ENCODE peak calls at places on chromosome 12, in four cellular contexts. B, J, V and D are unnamed samples.

GRCh38 chr12:107684029-107684790 is 1.4 kb upstream of the PWP1 start:
- DNase-seq in B (no peak), J (no peak), V (no peak), D (no peak)

GRCh38 chr12:18428416-18428815 is 167.1 kb downstream of the PIK3C2G start:
- DNase-seq in B (no peak), J (no peak), V (no peak), D (no peak)

GRCh38 chr12:130873825-130874224 is 2.0 kb downstream of the RAN start:
- DNase-seq in B (no peak), J (no peak), V (no peak), D (peak; percentile 45)

GRCh38 chr12:54561164-54561563 is 11.8 kb downstream of the PDE1B start:
- DNase-seq in B (no peak), J (peak; percentile 65), V (no peak), D (peak; percentile 10)

GRCh38 chr12:132856581-132856980 is 27.9 kb upstream of the GOLGA3 start:
- DNase-seq in B (no peak), J (no peak), V (no peak), D (no peak)

GRCh38 chr12:34401659-34402227 is 379.4 kb downstream of the ALG10 start:
- DNase-seq in B (peak; percentile 3), J (peak; percentile 4), V (peak; percentile 5), D (no peak)

GRCh38 chr12:123393747-123394146 is 9.8 kb downstream of the KMT5A start:
- DNase-seq in B (no peak), J (no peak), V (no peak), D (no peak)

GRCh38 chr12:115341442-115341841 is 657.5 kb upstream of the TBX3 start:
- DNase-seq in B (peak; percentile 48), J (peak; percentile 82), V (peak; percentile 17), D (peak; percentile 11)

GRCh38 chr12:115233891-115234543 is 550.0 kb upstream of the TBX3 start:
- DNase-seq in B (no peak), J (no peak), V (no peak), D (no peak)

GRCh38 chr12:106145539-106146447 is 7.0 kb upstream of the NUAK1 start:
- DNase-seq in B (peak; percentile 43), J (no peak), V (no peak), D (no peak)

GRCh38 chr12:11785722-11786121 is 136.2 kb downstream of the ETV6 start:
- DNase-seq in B (no peak), J (no peak), V (no peak), D (no peak)

GRCh38 chr12:93167841-93168492 is 209.8 kb upstream of the NUDT4 start:
- DNase-seq in B (no peak), J (no peak), V (peak; percentile 45), D (peak; percentile 75)

GRCh38 chr12:121295746-121296617 is 527 bp downstream of the CAMKK2 start:
- DNase-seq in B (peak; percentile 48), J (no peak), V (peak; percentile 43), D (no peak)

GRCh38 chr12:122646568-122647220 is 56.5 kb downstream of the HCAR2 start:
- DNase-seq in B (no peak), J (no peak), V (peak; percentile 61), D (peak; percentile 82)

GRCh38 chr12:22658214-22658613 is 33.2 kb downstream of the ETNK1 start:
- DNase-seq in B (no peak), J (no peak), V (no peak), D (peak; percentile 52)

GRCh38 chr12:57741413-57741789 is 2.9 kb upstream of the AGAP2 start:
- DNase-seq in B (no peak), J (no peak), V (no peak), D (no peak)

GRCh38 chr12:24109381-24110039 is 160.0 kb upstream of the SOX5 start:
- DNase-seq in B (no peak), J (no peak), V (peak; percentile 46), D (no peak)

DNA sequence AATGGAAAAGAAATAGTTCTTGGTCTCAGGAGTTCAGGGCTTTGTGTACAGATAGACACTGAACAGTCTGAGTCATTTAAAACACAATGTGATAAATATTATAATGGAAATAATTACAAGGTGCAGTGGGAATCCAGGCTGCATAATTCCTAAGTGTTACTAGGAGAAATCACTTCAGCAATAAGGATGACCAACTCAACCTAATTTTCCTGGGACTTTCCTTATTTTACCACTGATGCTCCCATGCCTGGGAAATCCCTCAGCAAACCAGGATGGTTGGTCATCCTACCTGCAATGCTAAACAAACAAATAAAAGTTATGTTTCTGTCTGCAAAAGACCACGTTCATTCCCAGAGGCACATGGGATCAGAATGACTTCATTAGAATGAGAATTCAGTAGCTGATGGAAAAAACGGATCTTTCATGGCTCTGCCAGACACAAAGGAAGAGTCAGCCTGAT is 130.8 kb upstream of the RAP1B start:
- DNase-seq in B (no peak), J (no peak), V (no peak), D (no peak)
- TF ChIP-seq CTCF in B (no peak), J (no peak), V (no peak), D (no peak)

DNA sequence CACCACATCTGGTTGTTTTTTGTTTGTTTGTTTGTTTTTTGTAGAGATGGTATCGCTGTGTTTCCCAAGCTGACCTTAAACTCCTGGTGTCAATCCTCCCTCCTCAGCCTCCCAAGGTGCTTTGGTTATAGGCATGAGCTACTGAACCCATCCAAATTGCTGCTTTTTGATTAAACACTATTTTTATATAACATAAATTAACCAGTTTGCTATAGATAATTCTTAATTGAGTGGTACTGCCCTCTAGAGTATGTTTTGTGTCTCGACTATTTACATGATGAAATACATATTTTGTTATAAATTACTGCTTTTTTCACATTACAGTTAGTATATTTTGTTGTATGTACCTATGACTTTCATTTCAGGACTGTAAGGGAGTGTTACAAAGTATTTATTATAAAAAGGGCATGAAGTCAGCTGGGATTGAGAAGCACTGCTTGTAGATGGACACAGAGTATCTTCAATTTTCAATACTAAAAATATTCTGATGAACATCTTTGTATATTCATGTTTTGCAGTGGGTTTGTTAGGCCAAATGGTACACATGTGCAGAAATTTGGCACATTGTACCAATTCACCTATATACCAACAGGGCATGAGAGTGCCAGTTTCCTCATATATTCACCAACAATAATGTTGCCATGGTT is 14.9 kb upstream of the SCAF11 start:
- DNase-seq in B (no peak), J (no peak), V (no peak), D (no peak)
- TF ChIP-seq CTCF in B (peak; percentile 18), J (peak; percentile 26), V (peak; percentile 13), D (peak; percentile 55)

DNA sequence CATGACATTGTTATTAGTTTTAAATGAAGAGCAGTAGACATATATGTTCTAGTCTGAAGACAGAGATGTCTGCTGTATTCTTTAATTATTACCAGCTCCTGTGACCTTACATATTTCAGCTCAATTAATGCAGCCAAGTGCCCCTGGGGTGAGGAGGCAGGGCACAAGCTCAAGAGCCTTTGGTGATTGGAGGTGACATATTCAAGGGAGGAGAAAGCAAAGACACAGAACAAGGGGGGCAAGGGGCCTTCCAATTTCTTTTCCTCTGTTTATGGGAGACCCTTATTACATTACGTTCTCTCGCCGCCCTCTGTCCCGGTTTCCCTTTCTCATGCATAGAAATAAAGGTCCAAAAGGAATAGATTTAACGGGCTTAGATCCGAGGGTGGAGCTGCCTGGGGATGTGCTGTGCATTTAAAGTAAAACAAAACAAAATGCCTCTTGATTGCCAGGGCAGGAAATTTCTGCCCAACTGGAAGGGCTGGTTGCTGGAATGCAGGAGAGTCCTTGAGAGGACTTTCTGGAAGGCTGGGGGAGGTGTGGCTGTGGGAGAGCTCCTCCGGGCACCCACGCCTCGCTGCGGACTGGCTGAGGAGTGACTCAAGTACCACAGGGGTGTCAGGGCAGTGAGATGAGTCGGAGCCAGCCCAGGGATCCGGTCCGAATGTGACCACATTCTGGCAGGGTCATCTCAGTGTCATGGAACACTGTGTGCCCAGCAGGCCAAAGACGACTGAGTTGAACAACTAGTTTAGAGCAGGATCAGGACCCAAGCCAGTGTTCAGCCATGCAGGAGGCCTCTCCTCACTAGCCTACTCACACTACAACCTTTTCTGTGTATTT is 32.1 kb upstream of the GSG1 start:
- DNase-seq in B (peak; percentile 58), J (no peak), V (no peak), D (no peak)
- TF ChIP-seq CTCF in B (no peak), J (no peak), V (no peak), D (no peak)

GRCh38 chr12:124992874-124993567 is 424 bp upstream of the BRI3BP start:
- DNase-seq in B (peak; percentile 78), J (no peak), V (peak; percentile 73), D (peak; percentile 97)
- TF ChIP-seq CTCF in B (no peak), J (no peak), V (peak; percentile 44), D (peak; percentile 67)

GRCh38 chr12:67430708-67431335 is 161.7 kb downstream of the CAND1 start:
- DNase-seq in B (peak; percentile 47), J (peak; percentile 73), V (no peak), D (no peak)
- TF ChIP-seq CTCF in B (no peak), J (peak; percentile 43), V (no peak), D (no peak)